ENCODE peak calls at places on chromosomes 5 and 9, in four cellular contexts. E is HepG2, T is WTC11, C is K562. F is an unnamed sample.

GRCh38 chr5:74294231-74294705 is 346.3 kb downstream of the ENC1 start:
- DNase-seq in T (no peak), E (no peak), C (no peak), F (no peak)

GRCh38 chr5:170307575-170308465 is 10.2 kb upstream of the LCP2 start:
- DNase-seq in E (no peak), C (peak), T (no peak), F (no peak)

GRCh38 chr5:9850456-9850855 is 220.3 kb upstream of the TAS2R1 start:
- DNase-seq in C (no peak), T (no peak), E (no peak), F (no peak)

GRCh38 chr5:56212127-56212879 is 20.8 kb downstream of the ANKRD55 start:
- DNase-seq in C (no peak), E (peak), T (no peak), F (no peak)

GRCh38 chr5:489689-490080 is 34.6 kb downstream of the SLC9A3 start:
- DNase-seq in E (no peak), C (no peak), T (no peak), F (no peak)

GRCh38 chr9:88458716-88459115 is 70.5 kb downstream of the SPIN1 start:
- DNase-seq in C (no peak), T (no peak), E (no peak), F (no peak)

GRCh38 chr5:132056610-132057497 is 3.6 kb upstream of the IL3 start:
- DNase-seq in T (no peak), E (no peak), C (no peak), F (no peak)

GRCh38 chr5:98214240-98215051 is 559.0 kb upstream of the RGMB start:
- DNase-seq in T (no peak), E (no peak), C (no peak), F (no peak)

GRCh38 chr5:110073534-110073933 is 383.8 kb downstream of the MAN2A1 start:
- DNase-seq in C (no peak), E (no peak), T (no peak), F (no peak)

GRCh38 chr5:39217365-39218281 is 1.7 kb downstream of the FYB1 start:
- DNase-seq in T (peak), C (peak), E (peak), F (peak)

GRCh38 chr5:5014836-5015235 is 125.3 kb upstream of the ADAMTS16 start:
- DNase-seq in E (no peak), T (no peak), C (no peak), F (no peak)

GRCh38 chr9:134370638-134371037 is 44.4 kb downstream of the RXRA start:
- DNase-seq in E (no peak), T (no peak), C (no peak), F (no peak)

GRCh38 chr5:139523635-139524445 is 37.3 kb upstream of the UBE2D2 start:
- DNase-seq in C (no peak), T (peak), E (no peak), F (no peak)

GRCh38 chr9:110895141-110895912 is 142.9 kb downstream of the LPAR1 start:
- DNase-seq in C (no peak), T (no peak), E (no peak), F (no peak)

GRCh38 chr9:13279284-13280162 is at the start of gene MPDZ:
- DNase-seq in E (peak), T (peak), C (peak), F (peak)

GRCh38 chr5:25458628-25459027 is 813.9 kb upstream of the CDH10 start:
- DNase-seq in T (no peak), E (no peak), C (no peak), F (no peak)

GRCh38 chr9:82923410-82924242 is 139.3 kb downstream of the RASEF start:
- DNase-seq in E (peak), C (no peak), T (no peak), F (peak)

GRCh38 chr5:6722015-6722414 is 8.8 kb downstream of the TENT4A start:
- DNase-seq in E (no peak), C (no peak), T (no peak), F (no peak)

GRCh38 chr9:116895956-116896355 is 208.9 kb downstream of the TRIM32 start:
- DNase-seq in T (no peak), C (no peak), E (no peak), F (no peak)

GRCh38 chr9:136695435-136695895 is 8.2 kb upstream of the AGPAT2 start:
- DNase-seq in E (no peak), C (no peak), T (no peak), F (no peak)

GRCh38 chr9:137199411-137200121 is 975 bp downstream of the TPRN start:
- DNase-seq in E (no peak), T (peak), C (no peak), F (no peak)

GRCh38 chr5:90549729-90550275 is 8.8 kb upstream of the ADGRV1 start:
- DNase-seq in E (no peak), C (no peak), T (no peak), F (no peak)

GRCh38 chr9:86485359-86485758 is 131.1 kb upstream of the TUT7 start:
- DNase-seq in C (no peak), T (no peak), E (no peak), F (no peak)

GRCh38 chr5:119393201-119393691 is 37.4 kb downstream of the TNFAIP8 start:
- DNase-seq in C (no peak), T (no peak), E (no peak), F (no peak)

GRCh38 chr9:90100014-90100413 is 495.2 kb downstream of the GADD45G start:
- DNase-seq in T (no peak), C (no peak), E (no peak), F (no peak)

GRCh38 chr9:77177894-77178794 is 810 bp downstream of the VPS13A start:
- DNase-seq in C (peak), T (peak), E (peak), F (peak)

GRCh38 chr5:71836084-71836483 is 117.0 kb downstream of the CARTPT start:
- DNase-seq in E (no peak), C (no peak), T (no peak), F (no peak)

GRCh38 chr9:93308676-93309075 is 124.7 kb downstream of the WNK2 start:
- DNase-seq in T (no peak), E (no peak), C (no peak), F (no peak)

GRCh38 chr9:94108584-94108983 is 24.3 kb downstream of the PTPDC1 start:
- DNase-seq in E (no peak), T (no peak), C (no peak), F (no peak)

GRCh38 chr5:3811116-3811515 is 215.5 kb downstream of the IRX1 start:
- DNase-seq in T (no peak), E (no peak), C (no peak), F (no peak)

GRCh38 chr5:115418788-115419187 is 122.3 kb upstream of the CCDC112 start:
- DNase-seq in C (no peak), T (no peak), E (no peak), F (no peak)

GRCh38 chr9:91727316-91727861 is 222.6 kb downstream of the ROR2 start:
- DNase-seq in C (peak), T (peak), E (peak), F (peak)

GRCh38 chr9:82882744-82883143 is 180.2 kb downstream of the RASEF start:
- DNase-seq in E (no peak), C (no peak), T (no peak), F (no peak)

GRCh38 chr5:36590513-36591286 is 15.7 kb upstream of the SLC1A3 start:
- DNase-seq in T (no peak), E (no peak), C (no peak), F (no peak)

GRCh38 chr5:45796959-45797553 is 100.9 kb upstream of the HCN1 start:
- DNase-seq in E (no peak), C (peak), T (no peak), F (no peak)

GRCh38 chr5:116436674-116437350 is 137.8 kb downstream of the SEMA6A start:
- DNase-seq in C (no peak), E (no peak), T (no peak), F (no peak)

GRCh38 chr5:163696270-163696887 is 191.0 kb downstream of the MAT2B start:
- DNase-seq in E (peak), T (peak), C (no peak), F (peak)

GRCh38 chr5:146580237-146580636 is 64.2 kb upstream of the GPR151 start:
- DNase-seq in E (no peak), T (no peak), C (no peak), F (no peak)

DNA sequence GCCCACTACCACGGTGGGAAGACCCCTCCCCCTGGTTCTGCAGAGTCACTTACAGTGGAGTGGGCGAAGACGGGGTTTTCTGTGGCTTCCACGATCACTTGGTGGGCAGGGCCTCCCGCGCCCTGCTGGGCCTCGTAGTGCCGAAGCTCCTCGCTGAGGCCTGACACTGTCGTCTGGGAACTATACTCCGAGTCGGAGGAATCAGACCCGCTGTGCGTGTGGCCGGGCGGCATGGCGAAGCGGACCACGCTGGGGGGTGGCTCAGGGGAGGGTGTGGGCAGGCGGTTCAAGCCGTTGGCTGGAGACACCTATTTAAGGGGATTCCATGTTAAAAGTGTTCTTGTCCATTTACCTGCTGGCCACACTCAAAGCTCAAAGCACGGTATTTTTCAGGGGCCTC is 67.8 kb downstream of the PTCH1 start:
- DNase-seq in C (no peak), E (no peak), T (no peak), F (no peak)
- TF ChIP-seq ELF4 in C (no peak), E (no peak), T (no peak), F (no peak)

GRCh38 chr5:1973391-1974013 is 90.8 kb upstream of the IRX4 start:
- DNase-seq in T (no peak), C (no peak), E (no peak), F (no peak)
- TF ChIP-seq ELF4 in T (no peak), C (no peak), E (no peak), F (no peak)

GRCh38 chr5:31937703-31938102 is 236.4 kb downstream of the GOLPH3 start:
- DNase-seq in E (no peak), T (no peak), C (no peak), F (no peak)

GRCh38 chr5:31937226-31937625 is 236.9 kb downstream of the GOLPH3 start:
- DNase-seq in T (no peak), E (no peak), C (no peak), F (no peak)

GRCh38 chr5:31934156-31934555 is 240.0 kb downstream of the GOLPH3 start:
- DNase-seq in C (no peak), T (no peak), E (no peak), F (no peak)

GRCh38 chr5:31936699-31937098 is 237.4 kb downstream of the GOLPH3 start:
- DNase-seq in E (no peak), T (no peak), C (no peak), F (no peak)

GRCh38 chr5:31935702-31936347 is 238.3 kb downstream of the GOLPH3 start:
- DNase-seq in T (no peak), E (no peak), C (no peak), F (peak)
- TF ChIP-seq ELF4 in T (no peak), E (no peak), C (no peak), F (no peak)

GRCh38 chr9:21153688-21154608 is 12.3 kb upstream of the IFNW1 start:
- DNase-seq in C (no peak), T (no peak), E (no peak), F (peak)
- TF ChIP-seq ELF4 in C (no peak), T (no peak), E (no peak), F (no peak)

GRCh38 chr9:5957166-5957565 is 58.3 kb downstream of the RANBP6 start:
- DNase-seq in E (no peak), T (no peak), C (no peak), F (no peak)

GRCh38 chr9:5949103-5949699 is 58.5 kb downstream of the MLANA start:
- DNase-seq in C (no peak), T (no peak), E (no peak), F (no peak)

GRCh38 chr9:5953743-5954707 is 61.4 kb downstream of the RANBP6 start:
- DNase-seq in C (no peak), T (no peak), E (no peak), F (no peak)

GRCh38 chr9:5947912-5948311 is 57.2 kb downstream of the MLANA start:
- DNase-seq in T (no peak), C (no peak), E (no peak), F (peak)

DNA sequence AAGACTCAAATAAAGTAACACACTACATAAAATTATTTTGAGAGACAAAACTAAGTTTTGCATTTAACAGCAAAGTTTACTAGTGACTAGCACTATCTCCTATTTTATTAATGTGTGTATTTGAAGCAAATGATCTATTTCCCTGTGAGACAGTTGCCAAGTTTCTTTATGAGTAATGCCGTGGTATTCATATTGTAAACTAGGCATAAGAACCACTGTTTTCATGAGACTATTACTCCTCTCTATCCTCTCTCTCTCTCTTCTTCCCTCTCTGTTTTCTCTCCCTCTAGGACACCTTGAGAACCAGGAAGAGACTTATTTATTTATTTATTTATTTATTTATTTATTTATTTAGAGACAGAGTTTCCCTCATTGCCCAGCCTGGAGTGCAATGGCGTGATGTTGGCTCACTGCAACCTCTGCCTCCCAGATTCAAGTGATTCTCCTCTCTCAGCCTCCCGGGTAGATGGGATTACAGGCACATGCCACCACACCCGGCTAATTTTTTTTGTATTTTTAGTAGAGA is 61.1 kb downstream of the MLANA start:
- DNase-seq in C (no peak), E (no peak), T (no peak), F (no peak)
- TF ChIP-seq ELF4 in C (no peak), E (no peak), T (no peak), F (no peak)

DNA sequence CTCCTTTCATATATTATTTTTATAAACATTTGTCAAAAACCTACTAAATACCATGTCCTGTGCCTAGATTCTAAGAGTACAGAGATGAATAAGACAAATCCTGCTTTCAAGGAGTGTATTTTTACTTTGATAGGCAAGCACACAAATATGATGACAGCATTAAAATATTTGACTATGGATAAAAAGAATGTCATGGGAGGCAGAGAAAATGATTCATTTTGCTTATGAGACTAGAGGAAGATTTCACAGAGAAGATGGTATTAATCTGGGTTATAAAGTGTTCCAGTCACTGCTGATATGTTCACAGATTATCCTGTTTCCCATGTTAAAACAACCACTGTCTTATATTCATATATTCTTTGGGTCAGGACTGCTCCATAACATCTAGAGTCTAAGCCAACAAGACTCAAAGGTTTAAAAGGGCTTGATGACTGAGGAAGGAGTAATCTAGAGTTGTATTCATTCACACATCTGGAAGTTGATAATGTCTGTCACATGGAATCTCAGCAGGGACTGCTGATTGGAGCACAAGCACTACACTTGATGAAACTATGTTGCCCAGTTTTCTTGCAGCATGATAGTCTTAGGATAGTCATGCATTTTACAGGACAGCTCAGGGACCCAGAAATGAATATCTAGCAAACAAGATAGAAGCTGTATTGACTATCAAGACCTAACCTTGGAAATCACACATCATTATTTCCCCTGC is 79.4 kb downstream of the STARD4 start:
- DNase-seq in C (no peak), E (no peak), T (no peak), F (no peak)
- TF ChIP-seq ELF4 in C (no peak), E (no peak), T (no peak), F (no peak)

DNA sequence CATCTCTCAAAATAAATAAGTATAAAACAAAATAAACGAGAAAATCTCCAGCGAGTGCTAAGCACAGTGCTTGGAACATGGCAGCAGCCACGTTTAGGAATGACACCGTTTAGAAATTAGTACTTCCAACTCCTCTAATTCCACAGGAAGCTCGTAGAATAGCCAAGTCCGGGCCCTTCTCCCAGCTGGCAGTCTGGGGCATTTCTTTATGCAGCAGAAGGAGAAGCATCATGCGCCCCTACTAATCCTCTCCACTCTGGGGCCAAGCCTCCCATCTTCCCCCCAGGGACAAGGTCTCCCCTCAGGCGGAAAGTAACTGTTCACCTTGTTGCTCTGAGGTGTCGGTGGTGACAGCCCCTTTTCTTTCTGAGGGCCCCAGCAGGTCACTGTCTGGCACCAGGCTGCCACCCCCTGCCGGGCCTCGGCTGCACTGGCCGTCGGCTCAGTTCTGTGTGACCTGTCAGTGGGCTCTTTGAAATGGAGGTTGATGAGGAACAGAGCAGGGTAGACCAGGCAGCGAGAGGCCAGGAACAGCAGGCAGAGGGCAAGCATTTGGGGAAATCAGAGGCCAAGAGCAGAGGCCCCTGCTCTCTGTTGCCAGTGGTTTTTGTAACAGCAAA is 113.5 kb upstream of the WWC1 start:
- DNase-seq in C (no peak), E (no peak), T (peak), F (peak)
- TF ChIP-seq ELF4 in C (no peak), E (no peak), T (no peak), F (no peak)

GRCh38 chr9:131276891-131277672 is 772 bp upstream of the FAM78A start:
- DNase-seq in C (peak), E (no peak), T (no peak), F (no peak)
- TF ChIP-seq ELF4 in C (no peak), E (no peak), T (no peak), F (no peak)

DNA sequence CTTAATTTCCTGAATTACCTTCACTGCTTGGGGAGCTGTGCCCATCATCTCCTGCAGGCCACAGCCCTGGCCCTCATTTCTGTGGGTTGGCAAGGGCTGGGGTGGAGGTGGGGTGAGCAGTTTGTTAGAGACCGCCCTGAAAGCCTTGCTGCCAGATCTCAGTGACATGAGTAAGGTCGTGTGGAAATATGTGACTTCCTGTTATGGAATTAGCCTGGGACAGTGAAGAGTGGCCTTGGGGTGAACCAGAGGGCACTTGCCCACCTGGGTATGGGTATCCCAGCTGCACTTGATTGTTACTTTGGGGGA is 2.5 kb upstream of the HNRNPAB start:
- DNase-seq in C (peak), T (peak), E (peak), F (no peak)
- TF ChIP-seq ELF4 in C (no peak), T (no peak), E (no peak), F (no peak)

GRCh38 chr9:107127608-107128007 is 155.5 kb upstream of the RAD23B start:
- DNase-seq in T (no peak), E (no peak), C (no peak), F (no peak)
- TF ChIP-seq ELF4 in T (no peak), E (no peak), C (no peak), F (no peak)